ENCODE peak calls at places on chromosomes 3 and 15, in five cellular contexts. G is NB4, V is HEK293T, O is NCI-H2081, R is NCI-H2171 treated with DMSO at 0.1 percent for 48 hours. K is an unnamed sample.
A peak's percentile ranks its signal among the peaks of the same experiment; 100 is the strongest.

GRCh38 chr15:29863438-29863837 is 41.2 kb upstream of the TJP1 start:
- DNase-seq in G (no peak), V (no peak), O (no peak), R (no peak), K (no peak)

GRCh38 chr3:72818092-72818721 is 30.0 kb downstream of the SHQ1 start:
- DNase-seq in G (peak; percentile 11), V (no peak), O (peak; percentile 28), R (peak; percentile 52), K (no peak)

GRCh38 chr15:98801234-98801561 is 152.9 kb downstream of the IGF1R start:
- DNase-seq in G (no peak), V (no peak), O (peak; percentile 90), R (no peak), K (no peak)

GRCh38 chr15:78392430-78392829 is 45.6 kb upstream of the IREB2 start:
- DNase-seq in G (no peak), V (no peak), O (peak; percentile 96), R (peak; percentile 58), K (no peak)

GRCh38 chr3:69737396-69737795 is 1.9 kb upstream of the MITF start:
- DNase-seq in G (no peak), V (no peak), O (no peak), R (no peak), K (no peak)

GRCh38 chr15:96273317-96274086 is 57.0 kb upstream of the NR2F2 start:
- DNase-seq in G (peak; percentile 94), V (peak; percentile 26), O (no peak), R (no peak), K (peak; percentile 93)

GRCh38 chr3:189103208-189103607 is 68.6 kb upstream of the TPRG1 start:
- DNase-seq in G (no peak), V (no peak), O (no peak), R (no peak), K (no peak)

GRCh38 chr15:65212097-65212496 is 824 bp upstream of the CILP start:
- DNase-seq in G (peak; percentile 68), V (peak; percentile 56), O (peak; percentile 22), R (no peak), K (peak; percentile 89)

GRCh38 chr3:139310474-139310933 is 33.3 kb upstream of the MRPS22 start:
- DNase-seq in G (no peak), V (no peak), O (no peak), R (no peak), K (no peak)

GRCh38 chr15:29978411-29979382 is 104.1 kb upstream of the GOLGA8J start:
- DNase-seq in G (no peak), V (no peak), O (no peak), R (no peak), K (no peak)

GRCh38 chr15:59997070-59997701 is 6.9 kb upstream of the FOXB1 start:
- DNase-seq in G (peak; percentile 52), V (peak; percentile 37), O (peak; percentile 82), R (no peak), K (peak; percentile 53)

K was measured in K562.